ENCODE peak calls at places on chromosome 14, in five cellular contexts. P is transverse colon, M is mucosa of descending colon, E is endodermal cell, O is H9. J is an unnamed sample.
A peak's percentile ranks its signal among the peaks of the same experiment; 100 is the strongest.

GRCh38 chr14:96905825-96906224 is 108.6 kb downstream of the VRK1 start:
- DNase-seq in E (no peak), O (no peak), M (no peak), P (no peak), J (peak; percentile 58)

GRCh38 chr14:100441271-100441947 is 118.3 kb downstream of the SLC25A47 start:
- DNase-seq in P (no peak), O (no peak), E (no peak), M (peak; percentile 51), J (no peak)

GRCh38 chr14:79325071-79325470 is 886.2 kb downstream of the DIO2 start:
- DNase-seq in P (no peak), O (no peak), M (no peak), E (no peak), J (no peak)

GRCh38 chr14:52355016-52355430 is 40.9 kb downstream of the PTGER2 start:
- DNase-seq in M (no peak), O (no peak), E (no peak), P (no peak), J (no peak)

GRCh38 chr14:40981247-40981646 is 625.4 kb upstream of the LRFN5 start:
- DNase-seq in E (no peak), O (no peak), P (no peak), M (no peak), J (no peak)

GRCh38 chr14:53494587-53494986 is 341.5 kb upstream of the DDHD1 start:
- DNase-seq in E (no peak), P (no peak), M (no peak), O (no peak), J (no peak)

GRCh38 chr14:94227029-94227428 is 52.9 kb downstream of the PPP4R4 start:
- DNase-seq in M (no peak), P (no peak), O (no peak), E (no peak), J (no peak)

GRCh38 chr14:85530626-85531025 is 682 bp downstream of the FLRT2 start:
- DNase-seq in O (no peak), E (no peak), M (no peak), P (no peak), J (no peak)

GRCh38 chr14:87805315-87805723 is 187.7 kb downstream of the GALC start:
- DNase-seq in M (no peak), O (peak; percentile 78), P (no peak), E (peak; percentile 89), J (peak; percentile 51)

GRCh38 chr14:51653096-51653814 is 1.5 kb downstream of the FRMD6 start:
- DNase-seq in E (peak; percentile 53), P (no peak), O (no peak), M (no peak), J (no peak)

GRCh38 chr14:29712586-29712985 is 215.1 kb downstream of the PRKD1 start:
- DNase-seq in O (no peak), E (no peak), P (no peak), M (no peak), J (no peak)

GRCh38 chr14:53011053-53011462 is 60.2 kb upstream of the FERMT2 start:
- DNase-seq in M (no peak), E (peak; percentile 86), O (peak; percentile 59), P (peak; percentile 46), J (peak; percentile 90)

GRCh38 chr14:57559561-57559960 is 65.9 kb upstream of the CCDC198 start:
- DNase-seq in O (no peak), M (no peak), P (no peak), E (no peak), J (no peak)

GRCh38 chr14:50773632-50774541 is 57.1 kb downstream of the NIN start:
- DNase-seq in E (peak; percentile 91), P (peak; percentile 34), O (peak; percentile 72), M (no peak), J (peak; percentile 64)

GRCh38 chr14:64702493-64703392 is 1.5 kb upstream of the PLEKHG3 start:
- DNase-seq in P (peak; percentile 81), M (peak; percentile 85), O (peak; percentile 96), E (peak; percentile 96), J (no peak)

GRCh38 chr14:55297611-55298323 is 26.5 kb downstream of the FBXO34 start:
- DNase-seq in E (no peak), O (no peak), P (peak; percentile 76), M (no peak), J (no peak)

GRCh38 chr14:90742252-90742651 is 74.0 kb downstream of the TTC7B start:
- DNase-seq in O (no peak), E (no peak), M (no peak), P (no peak), J (no peak)

GRCh38 chr14:75542585-75543091 is 20.4 kb downstream of the BATF start:
- DNase-seq in M (peak; percentile 54), E (no peak), P (peak; percentile 64), O (no peak), J (peak; percentile 77)
- H3K4me1 ChIP-seq in M (no peaks in the 10 kb centered on the region), E (no peaks in the 10 kb centered on the region), P (peaks cover 18% of the 10 kb centered on the region), O (no peaks in the 10 kb centered on the region), J (no peaks in the 10 kb centered on the region)

GRCh38 chr14:71960620-71961353 is 28.6 kb downstream of the RGS6 start:
- DNase-seq in E (no peak), P (no peak), O (no peak), M (no peak), J (no peak)
- H3K4me1 ChIP-seq in E (peaks cover 8% of the 10 kb centered on the region), P (no peaks in the 10 kb centered on the region), O (no peaks in the 10 kb centered on the region), M (no peaks in the 10 kb centered on the region), J (no peaks in the 10 kb centered on the region)

DNA sequence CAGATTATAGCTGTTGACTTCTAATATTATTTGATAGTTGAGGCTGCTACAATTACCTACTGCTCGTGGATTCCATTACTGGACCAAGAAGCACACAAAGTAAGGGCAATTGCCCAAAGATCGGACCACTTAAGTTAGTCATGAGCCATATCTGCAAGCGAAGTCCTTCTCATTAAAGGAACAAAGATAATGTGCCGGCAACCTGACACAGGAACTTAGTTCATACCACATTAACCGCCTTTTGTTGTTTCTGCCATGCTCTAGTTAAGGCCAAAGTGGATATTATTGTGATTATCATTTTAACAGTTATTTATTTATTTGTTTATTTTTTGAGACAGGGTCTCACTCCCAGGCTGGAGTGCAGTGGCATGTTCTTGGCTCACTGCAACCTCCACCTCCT is 38.1 kb upstream of the TMED10 start:
- DNase-seq in O (no peak), E (no peak), P (no peak), M (no peak), J (no peak)
- H3K4me1 ChIP-seq in O (no peaks in the 10 kb centered on the region), E (no peaks in the 10 kb centered on the region), P (no peaks in the 10 kb centered on the region), M (no peaks in the 10 kb centered on the region), J (no peaks in the 10 kb centered on the region)

DNA sequence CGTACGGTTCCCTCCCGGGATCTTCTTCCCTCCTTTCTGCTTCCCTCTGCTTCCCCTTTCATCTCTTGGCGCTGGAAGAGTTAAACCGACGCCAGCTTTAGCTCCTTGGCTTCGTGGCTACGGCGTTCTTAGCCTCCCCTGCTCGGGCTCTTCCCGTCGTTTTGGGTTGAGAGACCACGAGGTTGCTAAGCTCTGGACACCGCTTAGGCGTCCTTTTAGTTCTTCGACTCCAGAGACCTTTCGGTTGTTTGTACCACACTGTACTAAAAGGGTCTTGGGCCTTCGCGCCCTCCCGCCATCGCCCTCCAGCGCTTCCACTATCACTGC is 545 bp downstream of the CPSF2 start:
- DNase-seq in P (peak; percentile 23), E (no peak), O (no peak), M (no peak), J (no peak)
- H3K4me1 ChIP-seq in P (peaks cover 52% of the 10 kb centered on the region), E (peaks cover 8% of the 10 kb centered on the region), O (no peaks in the 10 kb centered on the region), M (peaks cover 19% of the 10 kb centered on the region), J (peaks cover 48% of the 10 kb centered on the region)

J was measured in psoas muscle.